ENCODE peak calls at places on chromosomes 1 and 21, in six cellular contexts. One of them, this sample, is unnamed.

GRCh38 chr1:199242162-199242561 is 603.3 kb downstream of the PTPRC start:
- DNase-seq in SHP77 treated with DMSO at 0.1 percent for 48 hours: no peak
- DNase-seq in M059J: peak; percentile 34
- DNase-seq in Right ventricle myocardium superior: no peak
- DNase-seq in AG04450: no peak
- DNase-seq in cerebellar cortex: no peak
- DNase-seq in this sample: no peak

GRCh38 chr1:205510308-205510950 is 6.0 kb downstream of the CDK18 start:
- DNase-seq in M059J: no peak
- DNase-seq in cerebellar cortex: no peak
- DNase-seq in AG04450: no peak
- DNase-seq in SHP77 treated with DMSO at 0.1 percent for 48 hours: no peak
- DNase-seq in Right ventricle myocardium superior: peak; percentile 65
- DNase-seq in this sample: peak; percentile 36

GRCh38 chr1:200311256-200311655 is 98.6 kb downstream of the ZNF281 start:
- DNase-seq in Right ventricle myocardium superior: no peak
- DNase-seq in M059J: no peak
- DNase-seq in AG04450: no peak
- DNase-seq in cerebellar cortex: no peak
- DNase-seq in SHP77 treated with DMSO at 0.1 percent for 48 hours: no peak
- DNase-seq in this sample: no peak

GRCh38 chr1:61120998-61121397 is 38.6 kb downstream of the NFIA start:
- DNase-seq in SHP77 treated with DMSO at 0.1 percent for 48 hours: no peak
- DNase-seq in cerebellar cortex: no peak
- DNase-seq in AG04450: no peak
- DNase-seq in Right ventricle myocardium superior: no peak
- DNase-seq in M059J: no peak
- DNase-seq in this sample: peak; percentile 86

GRCh38 chr1:220682901-220683576 is 7.1 kb upstream of the C1orf115 start:
- DNase-seq in M059J: peak; percentile 6
- DNase-seq in AG04450: no peak
- DNase-seq in SHP77 treated with DMSO at 0.1 percent for 48 hours: no peak
- DNase-seq in cerebellar cortex: no peak
- DNase-seq in Right ventricle myocardium superior: no peak
- DNase-seq in this sample: no peak

GRCh38 chr21:17045214-17045835 is 467.5 kb upstream of the CXADR start:
- DNase-seq in SHP77 treated with DMSO at 0.1 percent for 48 hours: no peak
- DNase-seq in Right ventricle myocardium superior: no peak
- DNase-seq in M059J: peak; percentile 28
- DNase-seq in cerebellar cortex: peak; percentile 44
- DNase-seq in AG04450: peak; percentile 4
- DNase-seq in this sample: peak; percentile 54

GRCh38 chr1:162878000-162878596 is 17.1 kb upstream of the CCDC190 start:
- DNase-seq in SHP77 treated with DMSO at 0.1 percent for 48 hours: peak; percentile 62
- DNase-seq in M059J: peak; percentile 82
- DNase-seq in cerebellar cortex: peak; percentile 40
- DNase-seq in AG04450: peak; percentile 38
- DNase-seq in Right ventricle myocardium superior: peak; percentile 43
- DNase-seq in this sample: peak; percentile 52

GRCh38 chr1:174222166-174222949 is 63.0 kb downstream of the RABGAP1L start:
- DNase-seq in cerebellar cortex: no peak
- DNase-seq in Right ventricle myocardium superior: no peak
- DNase-seq in AG04450: peak; percentile 13
- DNase-seq in SHP77 treated with DMSO at 0.1 percent for 48 hours: no peak
- DNase-seq in M059J: peak; percentile 79
- DNase-seq in this sample: no peak

GRCh38 chr1:187692799-187693198 is 864.0 kb downstream of the PLA2G4A start:
- DNase-seq in Right ventricle myocardium superior: no peak
- DNase-seq in SHP77 treated with DMSO at 0.1 percent for 48 hours: no peak
- DNase-seq in AG04450: no peak
- DNase-seq in M059J: no peak
- DNase-seq in cerebellar cortex: no peak
- DNase-seq in this sample: no peak

GRCh38 chr1:201593200-201593828 is 54.4 kb downstream of the NAV1 start:
- DNase-seq in AG04450: peak; percentile 87
- DNase-seq in M059J: peak; percentile 99
- DNase-seq in cerebellar cortex: no peak
- DNase-seq in Right ventricle myocardium superior: peak; percentile 48
- DNase-seq in SHP77 treated with DMSO at 0.1 percent for 48 hours: peak; percentile 17
- DNase-seq in this sample: no peak

GRCh38 chr1:184520343-184520742 is 133.5 kb downstream of the C1orf21 start:
- DNase-seq in cerebellar cortex: no peak
- DNase-seq in Right ventricle myocardium superior: no peak
- DNase-seq in SHP77 treated with DMSO at 0.1 percent for 48 hours: no peak
- DNase-seq in M059J: no peak
- DNase-seq in AG04450: no peak
- DNase-seq in this sample: no peak

GRCh38 chr21:33185852-33186251 is 43.9 kb upstream of the IFNAR2 start:
- DNase-seq in AG04450: no peak
- DNase-seq in cerebellar cortex: no peak
- DNase-seq in Right ventricle myocardium superior: no peak
- DNase-seq in M059J: no peak
- DNase-seq in SHP77 treated with DMSO at 0.1 percent for 48 hours: no peak
- DNase-seq in this sample: no peak

GRCh38 chr1:230271396-230272035 is 154.6 kb downstream of the PGBD5 start:
- DNase-seq in SHP77 treated with DMSO at 0.1 percent for 48 hours: no peak
- DNase-seq in Right ventricle myocardium superior: peak; percentile 32
- DNase-seq in cerebellar cortex: no peak
- DNase-seq in AG04450: no peak
- DNase-seq in M059J: no peak
- DNase-seq in this sample: no peak